ENCODE peak calls at places on chromosome 14, in four cellular contexts. X, I, Q and U are unnamed samples.

GRCh38 chr14:34496007-34496678 is 34.1 kb upstream of the SPTSSA start:
- DNase-seq in X (no peak), I (no peak), Q (no peak), U (no peak)

GRCh38 chr14:56821177-56821576 is 10.9 kb upstream of the OTX2 start:
- DNase-seq in X (no peak), I (no peak), Q (no peak), U (no peak)

GRCh38 chr14:55927059-55927458 is 191.2 kb upstream of the PELI2 start:
- DNase-seq in X (no peak), I (no peak), Q (no peak), U (no peak)

GRCh38 chr14:73764881-73765280 is 50.7 kb upstream of the PNMA1 start:
- DNase-seq in X (no peak), I (no peak), Q (no peak), U (no peak)

GRCh38 chr14:63292805-63293204 is 25.9 kb downstream of the GPHB5 start:
- DNase-seq in X (no peak), I (no peak), Q (no peak), U (no peak)

GRCh38 chr14:54221971-54222370 is 174.8 kb upstream of the CDKN3 start:
- DNase-seq in X (no peak), I (no peak), Q (no peak), U (no peak)

GRCh38 chr14:71139058-71139946 is 232.0 kb downstream of the PCNX1 start:
- DNase-seq in X (peak), I (peak), Q (peak), U (peak)

GRCh38 chr14:51533877-51534553 is 117.7 kb upstream of the FRMD6 start:
- DNase-seq in X (no peak), I (no peak), Q (no peak), U (no peak)

GRCh38 chr14:28102814-28103213 is 663.8 kb upstream of the FOXG1 start:
- DNase-seq in X (no peak), I (no peak), Q (no peak), U (no peak)

GRCh38 chr14:102500190-102500661 is 9.3 kb downstream of the ANKRD9 start:
- DNase-seq in X (no peak), I (no peak), Q (no peak), U (no peak)

GRCh38 chr14:34003691-34004090 is 52.8 kb upstream of the EGLN3 start:
- DNase-seq in X (no peak), I (no peak), Q (no peak), U (no peak)

GRCh38 chr14:24674204-24674970 is 40.4 kb upstream of the GZMB start:
- DNase-seq in X (no peak), I (no peak), Q (no peak), U (no peak)

GRCh38 chr14:105945891-105946290 is 419.5 kb downstream of the TMEM121 start:
- DNase-seq in X (no peak), I (no peak), Q (no peak), U (no peak)

GRCh38 chr14:98840076-98840475 is 431.9 kb downstream of the BCL11B start:
- DNase-seq in X (no peak), I (no peak), Q (no peak), U (no peak)

GRCh38 chr14:55964081-55964480 is 154.1 kb upstream of the PELI2 start:
- DNase-seq in X (no peak), I (no peak), Q (no peak), U (no peak)

GRCh38 chr14:23443881-23444280 is 8.4 kb upstream of the MYH7 start:
- DNase-seq in X (no peak), I (peak), Q (no peak), U (no peak)

GRCh38 chr14:75322746-75323145 is 44.1 kb downstream of the FOS start:
- DNase-seq in X (no peak), I (no peak), Q (no peak), U (no peak)

GRCh38 chr14:32306549-32306948 is 22.5 kb upstream of the AKAP6 start:
- DNase-seq in X (no peak), I (no peak), Q (no peak), U (no peak)

GRCh38 chr14:91246051-91246852 is 1.7 kb upstream of the GPR68 start:
- DNase-seq in X (no peak), I (no peak), Q (no peak), U (no peak)

GRCh38 chr14:63565448-63565847 is 22.3 kb upstream of the PPP2R5E start:
- DNase-seq in X (no peak), I (no peak), Q (no peak), U (no peak)

GRCh38 chr14:56196274-56196673 is 78.1 kb downstream of the PELI2 start:
- DNase-seq in X (no peak), I (no peak), Q (no peak), U (no peak)

GRCh38 chr14:31934767-31935266 is 142.3 kb upstream of the ARHGAP5 start:
- DNase-seq in X (peak), I (no peak), Q (no peak), U (peak)

GRCh38 chr14:95348395-95349080 is 28.8 kb upstream of the CLMN start:
- DNase-seq in X (no peak), I (no peak), Q (no peak), U (no peak)

GRCh38 chr14:96482986-96483385 is 19.2 kb upstream of the PAPOLA start:
- DNase-seq in X (no peak), I (no peak), Q (no peak), U (no peak)

GRCh38 chr14:78253986-78254385 is 83.8 kb downstream of the NRXN3 start:
- DNase-seq in X (no peak), I (no peak), Q (no peak), U (no peak)

GRCh38 chr14:22545842-22546721 is 42.9 kb downstream of the DAD1 start:
- DNase-seq in X (no peak), I (no peak), Q (no peak), U (peak)

GRCh38 chr14:74675219-74675618 is 37.7 kb downstream of the AREL1 start:
- DNase-seq in X (no peak), I (no peak), Q (no peak), U (no peak)

GRCh38 chr14:30375280-30375892 is 183.6 kb upstream of the G2E3 start:
- DNase-seq in X (peak), I (peak), Q (no peak), U (peak)

GRCh38 chr14:49861581-49861922 is 9.0 kb upstream of the NEMF start:
- DNase-seq in X (no peak), I (peak), Q (no peak), U (no peak)

GRCh38 chr14:94787092-94787491 is 17.2 kb upstream of the GSC start:
- DNase-seq in X (no peak), I (no peak), Q (no peak), U (no peak)

GRCh38 chr14:86196476-86196875 is 666.5 kb downstream of the FLRT2 start:
- DNase-seq in X (no peak), I (no peak), Q (no peak), U (no peak)

DNA sequence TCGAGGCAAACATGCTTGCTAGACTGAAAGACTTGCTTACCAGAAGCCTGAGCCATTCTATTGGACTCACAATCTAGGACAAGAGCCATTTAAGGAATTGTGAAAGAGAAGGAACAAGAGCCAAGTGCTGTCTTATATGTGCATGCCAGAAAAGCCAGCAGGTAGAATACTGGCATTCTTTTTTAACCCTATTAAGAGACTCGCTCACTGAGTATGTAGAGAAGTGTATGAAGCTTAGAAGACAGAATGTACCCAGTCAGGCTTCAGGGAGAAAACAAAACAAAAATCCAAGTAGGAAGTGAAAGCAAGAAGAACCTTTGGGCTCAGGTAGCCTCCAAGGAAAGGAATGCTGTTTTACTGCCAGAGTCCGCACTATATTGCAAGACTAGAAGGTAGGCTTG is 65.9 kb downstream of the DCAF5 start:
- DNase-seq in X (no peak), I (no peak), Q (no peak), U (no peak)
- TF ChIP-seq SUZ12 in X (no peak), I (no peak), Q (no peak), U (no peak)

GRCh38 chr14:52862652-52863338 is 71.4 kb upstream of the GNPNAT1 start:
- DNase-seq in X (no peak), I (no peak), Q (no peak), U (no peak)
- H3K4me3 ChIP-seq in X (no peak), I (no peak), Q (no peak), U (no peak)

GRCh38 chr14:76810953-76811400 is 1.7 kb downstream of the ANGEL1 start:
- DNase-seq in X (peak), I (no peak), Q (no peak), U (no peak)
- TF ChIP-seq SUZ12 in X (no peak), I (no peak), Q (no peak), U (no peak)

GRCh38 chr14:93785423-93785822 is 2.9 kb downstream of the PRIMA1 start:
- DNase-seq in X (no peak), I (no peak), Q (no peak), U (no peak)
- H3K4me3 ChIP-seq in X (no peak), I (no peak), Q (no peak), U (no peak)

GRCh38 chr14:59438148-59438766 is 26.9 kb downstream of the GPR135 start:
- DNase-seq in X (no peak), I (no peak), Q (no peak), U (no peak)
- TF ChIP-seq SUZ12 in X (no peak), I (no peak), Q (no peak), U (no peak)

GRCh38 chr14:100212476-100213333 is 26.2 kb upstream of the YY1 start:
- DNase-seq in X (no peak), I (no peak), Q (no peak), U (no peak)
- H3K4me3 ChIP-seq in X (no peak), I (no peak), Q (no peak), U (no peak)

DNA sequence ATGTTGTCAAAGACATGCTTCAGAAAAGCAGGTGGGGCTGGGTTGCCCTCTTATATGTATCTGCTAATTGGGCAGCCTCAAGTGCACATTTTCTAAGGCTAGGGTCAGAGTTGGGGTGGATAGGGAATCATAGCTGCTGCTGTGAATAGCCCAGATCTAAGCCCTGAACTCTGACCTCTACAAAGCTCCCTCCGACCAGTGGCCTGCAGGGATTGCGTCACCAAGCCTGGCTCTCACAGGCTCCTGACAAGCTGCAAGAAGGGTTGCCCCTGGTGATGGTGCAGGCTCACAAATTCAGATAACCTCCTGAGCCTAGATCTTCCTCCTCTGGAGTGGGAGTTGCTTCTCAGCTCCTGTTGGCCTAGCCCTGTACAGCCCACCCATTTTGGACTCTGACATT is 5.1 kb upstream of the SUSD6 start:
- DNase-seq in X (peak), I (no peak), Q (no peak), U (no peak)
- TF ChIP-seq SUZ12 in X (no peak), I (no peak), Q (no peak), U (no peak)

GRCh38 chr14:100955201-100955600 is 51.7 kb upstream of the RTL1 start:
- DNase-seq in X (no peak), I (no peak), Q (no peak), U (no peak)
- H3K4me3 ChIP-seq in X (no peak), I (no peak), Q (no peak), U (no peak)